ENCODE peak calls at places on chromosomes 1 and 21, in seven cellular contexts. One of them, this sample, is unnamed.

GRCh38 chr1:116167625-116168276 is 56.6 kb downstream of the MAB21L3 start:
- DNase-seq in endothelial cell: peak; percentile 35
- DNase-seq in GM23338: peak; percentile 62
- DNase-seq in RWPE1: no peak
- DNase-seq in type B pancreatic cell: no peak
- DNase-seq in psoas muscle: no peak
- DNase-seq in GM06990: peak; percentile 4
- DNase-seq in this sample: no peak

GRCh38 chr1:117967472-117967871 is 37.9 kb downstream of the WDR3 start:
- DNase-seq in endothelial cell: no peak
- DNase-seq in GM23338: peak; percentile 64
- DNase-seq in RWPE1: peak; percentile 28
- DNase-seq in type B pancreatic cell: no peak
- DNase-seq in psoas muscle: no peak
- DNase-seq in GM06990: no peak
- DNase-seq in this sample: no peak

GRCh38 chr1:2528966-2529750 is 905 bp downstream of the HES5 start:
- DNase-seq in endothelial cell: no peak
- DNase-seq in GM23338: peak; percentile 76
- DNase-seq in RWPE1: no peak
- DNase-seq in type B pancreatic cell: no peak
- DNase-seq in psoas muscle: peak; percentile 47
- DNase-seq in GM06990: no peak
- DNase-seq in this sample: no peak

GRCh38 chr21:40516336-40516735 is 330.6 kb downstream of the DSCAM start:
- DNase-seq in endothelial cell: peak; percentile 23
- DNase-seq in GM23338: peak; percentile 52
- DNase-seq in RWPE1: no peak
- DNase-seq in type B pancreatic cell: no peak
- DNase-seq in psoas muscle: peak; percentile 16
- DNase-seq in GM06990: no peak
- DNase-seq in this sample: no peak

GRCh38 chr1:196603651-196604050 is 4.6 kb downstream of the KCNT2 start:
- DNase-seq in endothelial cell: no peak
- DNase-seq in GM23338: no peak
- DNase-seq in RWPE1: no peak
- DNase-seq in type B pancreatic cell: no peak
- DNase-seq in psoas muscle: no peak
- DNase-seq in GM06990: no peak
- DNase-seq in this sample: no peak

GRCh38 chr1:43225168-43225567 is 44.6 kb upstream of the TMEM125 start:
- DNase-seq in endothelial cell: no peak
- DNase-seq in GM23338: peak; percentile 22
- DNase-seq in RWPE1: peak; percentile 52
- DNase-seq in type B pancreatic cell: no peak
- DNase-seq in psoas muscle: no peak
- DNase-seq in GM06990: no peak
- DNase-seq in this sample: no peak

GRCh38 chr1:17274186-17275170 is 25.6 kb downstream of the PADI3 start:
- DNase-seq in endothelial cell: peak; percentile 75
- DNase-seq in GM23338: peak; percentile 75
- DNase-seq in RWPE1: peak; percentile 32
- DNase-seq in type B pancreatic cell: no peak
- DNase-seq in psoas muscle: peak; percentile 35
- DNase-seq in GM06990: peak; percentile 53
- DNase-seq in this sample: peak; percentile 58

GRCh38 chr1:12480031-12480430 is 138.0 kb downstream of the DHRS3 start:
- DNase-seq in endothelial cell: no peak
- DNase-seq in GM23338: no peak
- DNase-seq in RWPE1: no peak
- DNase-seq in type B pancreatic cell: no peak
- DNase-seq in psoas muscle: no peak
- DNase-seq in GM06990: no peak
- DNase-seq in this sample: no peak

GRCh38 chr1:155177192-155177917 is 3.7 kb downstream of the TRIM46 start:
- DNase-seq in endothelial cell: peak; percentile 1
- DNase-seq in GM23338: no peak
- DNase-seq in RWPE1: peak; percentile 76
- DNase-seq in type B pancreatic cell: no peak
- DNase-seq in psoas muscle: no peak
- DNase-seq in GM06990: no peak
- DNase-seq in this sample: no peak

GRCh38 chr1:155179107-155180031 is 5.7 kb downstream of the TRIM46 start:
- DNase-seq in endothelial cell: no peak
- DNase-seq in GM23338: no peak
- DNase-seq in RWPE1: no peak
- DNase-seq in type B pancreatic cell: no peak
- DNase-seq in psoas muscle: no peak
- DNase-seq in GM06990: no peak
- DNase-seq in this sample: no peak

GRCh38 chr1:155177918-155178281 is 4.3 kb downstream of the TRIM46 start:
- DNase-seq in endothelial cell: no peak
- DNase-seq in GM23338: no peak
- DNase-seq in RWPE1: no peak
- DNase-seq in type B pancreatic cell: no peak
- DNase-seq in psoas muscle: no peak
- DNase-seq in GM06990: no peak
- DNase-seq in this sample: no peak

GRCh38 chr1:155176544-155177071 is 3.0 kb downstream of the TRIM46 start:
- DNase-seq in endothelial cell: peak; percentile 86
- DNase-seq in GM23338: peak; percentile 80
- DNase-seq in RWPE1: peak; percentile 89
- DNase-seq in type B pancreatic cell: no peak
- DNase-seq in psoas muscle: peak; percentile 81
- DNase-seq in GM06990: no peak
- DNase-seq in this sample: peak; percentile 76

DNA sequence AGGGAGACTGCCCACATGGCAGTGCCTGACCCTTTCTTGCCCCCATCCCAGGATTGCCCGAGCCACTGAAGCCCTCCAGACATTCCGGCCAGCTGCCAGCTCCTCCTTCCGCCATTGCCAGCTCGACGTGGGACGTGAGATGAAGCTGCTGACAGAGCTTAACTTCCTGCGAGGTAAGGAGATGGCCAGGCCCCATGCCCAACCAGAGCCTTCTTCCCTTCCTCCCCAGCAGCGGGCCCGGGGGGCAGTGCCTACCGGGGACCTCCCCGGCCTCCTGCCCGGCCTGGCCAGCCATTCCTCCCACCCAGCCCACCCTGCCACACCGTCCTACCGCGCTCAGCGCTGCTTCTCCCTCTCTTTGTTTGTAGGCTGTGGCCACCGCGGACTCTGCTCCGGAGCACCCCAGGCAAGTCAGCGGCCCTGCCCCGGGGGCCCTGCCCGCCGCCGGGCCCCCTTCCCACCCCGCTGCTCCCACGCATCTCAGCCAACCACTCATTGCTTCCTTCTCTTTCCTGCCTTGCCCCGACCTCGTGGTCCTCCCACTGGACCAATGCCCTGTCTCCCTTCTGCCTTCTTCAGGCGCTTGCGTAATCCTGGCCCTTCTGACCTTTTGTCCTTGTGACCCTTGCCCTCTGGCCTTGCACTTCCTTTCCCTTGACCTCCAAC is 4.9 kb downstream of the TRIM46 start:
- DNase-seq in endothelial cell: no peak
- DNase-seq in GM23338: no peak
- DNase-seq in RWPE1: no peak
- DNase-seq in type B pancreatic cell: no peak
- DNase-seq in psoas muscle: no peak
- DNase-seq in GM06990: no peak
- DNase-seq in this sample: no peak
- TF ChIP-seq CTCF in endothelial cell: no peak
- TF ChIP-seq CTCF in GM23338: no peak
- TF ChIP-seq CTCF in RWPE1: no peak
- TF ChIP-seq CTCF in type B pancreatic cell: no peak
- TF ChIP-seq CTCF in psoas muscle: no peak
- TF ChIP-seq CTCF in GM06990: no peak
- TF ChIP-seq CTCF in this sample: no peak

DNA sequence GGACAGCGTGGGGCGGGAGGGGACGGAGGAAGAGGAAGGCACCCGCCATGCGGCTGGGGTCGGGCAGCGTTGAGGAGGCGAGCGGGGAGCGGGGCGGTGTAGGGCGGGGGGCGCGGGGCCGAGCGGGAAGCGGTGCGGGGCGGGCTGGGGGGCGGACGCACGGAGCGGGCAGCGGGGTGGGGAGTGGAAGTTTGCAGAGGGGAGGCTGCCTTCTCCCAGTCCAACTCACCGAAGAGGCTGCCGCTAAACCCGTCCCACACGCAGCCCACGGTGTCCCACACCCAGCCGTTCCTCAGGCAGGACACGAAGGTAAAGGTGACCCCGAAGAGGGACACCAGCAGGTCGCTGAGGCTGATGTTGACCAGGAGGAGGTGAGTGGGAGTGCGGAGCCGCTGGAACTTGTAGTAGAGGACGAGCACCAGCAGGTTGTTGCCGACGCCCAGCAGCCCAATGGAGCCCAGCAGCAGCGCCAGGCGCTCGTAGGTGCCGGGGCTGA is 468 bp downstream of the CHML start:
- DNase-seq in endothelial cell: peak; percentile 33
- DNase-seq in GM23338: peak; percentile 65
- DNase-seq in RWPE1: no peak
- DNase-seq in type B pancreatic cell: no peak
- DNase-seq in psoas muscle: peak; percentile 25
- DNase-seq in GM06990: no peak
- DNase-seq in this sample: peak; percentile 20
- TF ChIP-seq CTCF in endothelial cell: no peak
- TF ChIP-seq CTCF in GM23338: no peak
- TF ChIP-seq CTCF in RWPE1: no peak
- TF ChIP-seq CTCF in type B pancreatic cell: peak; percentile 35
- TF ChIP-seq CTCF in psoas muscle: no peak
- TF ChIP-seq CTCF in GM06990: no peak
- TF ChIP-seq CTCF in this sample: no peak

GRCh38 chr1:155254714-155255242 is 505 bp downstream of the ENTREP3 start:
- DNase-seq in endothelial cell: peak; percentile 14
- DNase-seq in GM23338: no peak
- DNase-seq in RWPE1: no peak
- DNase-seq in type B pancreatic cell: no peak
- DNase-seq in psoas muscle: peak; percentile 46
- DNase-seq in GM06990: no peak
- DNase-seq in this sample: no peak

GRCh38 chr1:155255243-155256100 is at the start of gene ENTREP3:
- DNase-seq in endothelial cell: peak; percentile 89
- DNase-seq in GM23338: peak; percentile 96
- DNase-seq in RWPE1: peak; percentile 90
- DNase-seq in type B pancreatic cell: peak; percentile 91
- DNase-seq in psoas muscle: peak; percentile 87
- DNase-seq in GM06990: peak; percentile 84
- DNase-seq in this sample: peak; percentile 90

GRCh38 chr1:155253797-155254196 is 1.5 kb downstream of the ENTREP3 start:
- DNase-seq in endothelial cell: no peak
- DNase-seq in GM23338: no peak
- DNase-seq in RWPE1: no peak
- DNase-seq in type B pancreatic cell: no peak
- DNase-seq in psoas muscle: no peak
- DNase-seq in GM06990: no peak
- DNase-seq in this sample: no peak

GRCh38 chr1:155254228-155254713 is 1.0 kb downstream of the ENTREP3 start:
- DNase-seq in endothelial cell: no peak
- DNase-seq in GM23338: no peak
- DNase-seq in RWPE1: no peak
- DNase-seq in type B pancreatic cell: no peak
- DNase-seq in psoas muscle: no peak
- DNase-seq in GM06990: no peak
- DNase-seq in this sample: no peak

GRCh38 chr1:155256101-155256852 is 994 bp upstream of the ENTREP3 start:
- DNase-seq in endothelial cell: no peak
- DNase-seq in GM23338: no peak
- DNase-seq in RWPE1: no peak
- DNase-seq in type B pancreatic cell: no peak
- DNase-seq in psoas muscle: no peak
- DNase-seq in GM06990: no peak
- DNase-seq in this sample: no peak
- TF ChIP-seq CTCF in endothelial cell: no peak
- TF ChIP-seq CTCF in GM23338: no peak
- TF ChIP-seq CTCF in RWPE1: no peak
- TF ChIP-seq CTCF in type B pancreatic cell: no peak
- TF ChIP-seq CTCF in psoas muscle: no peak
- TF ChIP-seq CTCF in GM06990: no peak
- TF ChIP-seq CTCF in this sample: no peak

DNA sequence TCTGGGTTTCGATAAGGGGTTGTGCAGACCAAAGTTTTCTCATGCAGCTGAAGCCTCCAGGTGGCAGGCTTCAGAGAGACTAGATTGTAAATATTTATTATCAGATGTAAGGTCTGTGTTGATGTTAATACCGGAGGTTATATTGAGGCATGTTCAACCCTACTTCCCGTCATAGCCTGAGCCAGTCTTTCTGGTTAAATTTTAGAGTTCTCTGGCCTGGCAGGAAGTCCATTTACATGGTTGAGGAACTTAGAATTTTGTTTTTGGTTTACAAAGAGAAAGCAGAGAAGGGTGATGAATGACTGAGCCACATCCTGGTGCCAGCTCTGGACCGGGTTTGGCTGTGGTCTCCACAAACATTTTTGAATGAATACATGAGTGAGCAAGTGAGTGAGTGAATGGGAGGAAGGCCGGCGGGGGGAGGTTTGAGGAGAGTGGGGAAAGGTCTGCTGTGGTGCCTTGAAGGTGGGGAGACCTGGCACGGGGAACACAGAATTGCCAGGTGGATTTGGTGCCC is 218.5 kb downstream of the DISC1 start:
- DNase-seq in endothelial cell: no peak
- DNase-seq in GM23338: no peak
- DNase-seq in RWPE1: no peak
- DNase-seq in type B pancreatic cell: no peak
- DNase-seq in psoas muscle: no peak
- DNase-seq in GM06990: no peak
- DNase-seq in this sample: no peak
- TF ChIP-seq CTCF in endothelial cell: no peak
- TF ChIP-seq CTCF in GM23338: no peak
- TF ChIP-seq CTCF in RWPE1: no peak
- TF ChIP-seq CTCF in type B pancreatic cell: no peak
- TF ChIP-seq CTCF in psoas muscle: no peak
- TF ChIP-seq CTCF in GM06990: no peak
- TF ChIP-seq CTCF in this sample: no peak

This sample was measured in Caco-2.